ENCODE peak calls at places on chromosomes 7 and 10, in ten cellular contexts. M is NCI-H2171 treated with DMSO at 0.1 percent for 48 hours; R is posterior cingulate gyrus; T is stimulated activated CD8-positive, alpha-beta memory T cell treated with anti-CD3 and anti-CD28 coated beads, Interleukin-7, amount 100 ng/mL, for 1 hour; E is NCI-H82; P is brain microvascular endothelial cell; Q is GM12878; L is lung; X is non-pigmented ciliary epithelial cell; F is NCI-H1436. S is an unnamed sample.

GRCh38 chr7:21603972-21604749 is 61.3 kb downstream of the DNAH11 start:
- DNase-seq in M (no peak), R (no peak), T (no peak), E (no peak), P (no peak), Q (peak; percentile 7), L (no peak), X (no peak), F (no peak), S (no peak)

GRCh38 chr10:110460111-110460809 is 37.4 kb upstream of the DUSP5 start:
- DNase-seq in M (peak; percentile 51), R (no peak), T (no peak), E (no peak), P (peak; percentile 16), Q (no peak), L (no peak), X (no peak), F (no peak), S (no peak)

GRCh38 chr7:70455925-70456324 is 676.0 kb upstream of the GALNT17 start:
- DNase-seq in M (no peak), R (no peak), T (no peak), E (no peak), P (no peak), Q (no peak), L (no peak), X (no peak), F (no peak), S (no peak)

GRCh38 chr10:74745449-74745848 is 81.0 kb upstream of the KAT6B start:
- DNase-seq in M (no peak), R (no peak), T (no peak), E (no peak), P (no peak), Q (no peak), L (no peak), X (no peak), F (no peak), S (no peak)

GRCh38 chr10:86659161-86659691 is 4.9 kb downstream of the OPN4 start:
- DNase-seq in M (no peak), R (peak; percentile 7), T (no peak), E (no peak), P (no peak), Q (no peak), L (no peak), X (no peak), F (no peak), S (no peak)

GRCh38 chr7:87426160-87426559 is 49.3 kb downstream of the ABCB4 start:
- DNase-seq in M (no peak), R (no peak), T (no peak), E (no peak), P (no peak), Q (no peak), L (no peak), X (no peak), F (no peak), S (no peak)

GRCh38 chr10:107727762-107728317 is 563.3 kb upstream of the SORCS1 start:
- DNase-seq in M (no peak), R (no peak), T (no peak), E (no peak), P (no peak), Q (no peak), L (no peak), X (no peak), F (no peak), S (no peak)

GRCh38 chr10:51832652-51833383 is 133.4 kb upstream of the CSTF2T start:
- DNase-seq in M (no peak), R (no peak), T (no peak), E (no peak), P (peak; percentile 78), Q (peak; percentile 8), L (no peak), X (peak; percentile 76), F (no peak), S (no peak)

GRCh38 chr10:130464426-130464825 is 328.2 kb downstream of the GLRX3 start:
- DNase-seq in M (no peak), R (no peak), T (no peak), E (no peak), P (no peak), Q (no peak), L (no peak), X (no peak), F (no peak), S (no peak)

GRCh38 chr10:94630017-94630688 is 53.4 kb upstream of the CYP2C18 start:
- DNase-seq in M (peak; percentile 30), R (no peak), T (no peak), E (peak; percentile 66), P (no peak), Q (no peak), L (no peak), X (no peak), F (peak; percentile 19), S (no peak)

GRCh38 chr7:119482209-119482608 is 790.8 kb upstream of the KCND2 start:
- DNase-seq in M (peak; percentile 8), R (no peak), T (no peak), E (peak; percentile 78), P (peak; percentile 4), Q (peak; percentile 12), L (no peak), X (no peak), F (peak; percentile 45), S (no peak)

GRCh38 chr7:85564861-85565630 is 378.2 kb upstream of the SEMA3D start:
- DNase-seq in M (no peak), R (no peak), T (no peak), E (no peak), P (peak; percentile 11), Q (no peak), L (no peak), X (no peak), F (no peak), S (no peak)

GRCh38 chr10:88537337-88537736 is 45.8 kb downstream of the RNLS start:
- DNase-seq in M (no peak), R (no peak), T (no peak), E (no peak), P (no peak), Q (no peak), L (no peak), X (no peak), F (no peak), S (no peak)

GRCh38 chr7:55109384-55110167 is 90.8 kb downstream of the EGFR start:
- DNase-seq in M (no peak), R (no peak), T (no peak), E (no peak), P (no peak), Q (no peak), L (no peak), X (no peak), F (no peak), S (no peak)

GRCh38 chr10:101770331-101771215 is 5.3 kb downstream of the FGF8 start:
- DNase-seq in M (no peak), R (no peak), T (no peak), E (no peak), P (no peak), Q (no peak), L (no peak), X (no peak), F (no peak), S (no peak)

GRCh38 chr10:100736809-100737358 is 8.5 kb upstream of the PAX2 start:
- DNase-seq in M (no peak), R (no peak), T (no peak), E (no peak), P (no peak), Q (no peak), L (no peak), X (no peak), F (no peak), S (no peak)

GRCh38 chr10:126392469-126392868 is 4.2 kb upstream of the ADAM12 start:
- DNase-seq in M (peak; percentile 28), R (no peak), T (no peak), E (no peak), P (no peak), Q (no peak), L (no peak), X (no peak), F (no peak), S (no peak)

GRCh38 chr7:36072620-36073019 is 80.4 kb upstream of the EEPD1 start:
- DNase-seq in M (no peak), R (no peak), T (no peak), E (no peak), P (no peak), Q (no peak), L (no peak), X (no peak), F (no peak), S (no peak)

GRCh38 chr10:119006451-119007210 is 22.9 kb upstream of the NANOS1 start:
- DNase-seq in M (peak; percentile 78), R (no peak), T (no peak), E (peak; percentile 35), P (peak; percentile 99), Q (no peak), L (peak; percentile 62), X (peak; percentile 97), F (no peak), S (no peak)

GRCh38 chr10:102300289-102300843 is 55.0 kb downstream of the GBF1 start:
- DNase-seq in M (no peak), R (no peak), T (no peak), E (peak; percentile 13), P (peak; percentile 73), Q (no peak), L (no peak), X (peak; percentile 71), F (no peak), S (no peak)

GRCh38 chr7:73451780-73452398 is 18.3 kb downstream of the FZD9 start:
- DNase-seq in M (peak; percentile 56), R (no peak), T (no peak), E (peak; percentile 58), P (peak; percentile 50), Q (peak; percentile 9), L (no peak), X (no peak), F (peak; percentile 44), S (no peak)

GRCh38 chr10:96374985-96375830 is 16.4 kb upstream of the OPALIN start:
- DNase-seq in M (peak; percentile 76), R (peak; percentile 88), T (peak; percentile 34), E (peak; percentile 94), P (peak; percentile 84), Q (peak; percentile 45), L (peak; percentile 89), X (peak; percentile 57), F (peak; percentile 89), S (peak; percentile 18)

GRCh38 chr10:98195132-98195531 is 60.7 kb downstream of the R3HCC1L start:
- DNase-seq in M (no peak), R (no peak), T (no peak), E (no peak), P (no peak), Q (peak; percentile 3), L (no peak), X (no peak), F (no peak), S (no peak)

GRCh38 chr7:98284335-98285036 is 3.0 kb downstream of the BRI3 start:
- DNase-seq in M (no peak), R (no peak), T (no peak), E (no peak), P (peak; percentile 48), Q (no peak), L (peak; percentile 87), X (no peak), F (no peak), S (no peak)

GRCh38 chr10:124033887-124034218 is 59.5 kb downstream of the CHST15 start:
- DNase-seq in M (no peak), R (no peak), T (no peak), E (no peak), P (no peak), Q (no peak), L (no peak), X (no peak), F (no peak), S (no peak)

GRCh38 chr7:1961776-1962276 is 270.9 kb downstream of the MAD1L1 start:
- DNase-seq in M (no peak), R (no peak), T (peak; percentile 36), E (no peak), P (peak; percentile 98), Q (peak; percentile 64), L (no peak), X (peak; percentile 88), F (no peak), S (no peak)

GRCh38 chr10:101165736-101166135 is 34.6 kb downstream of the TLX1 start:
- DNase-seq in M (no peak), R (no peak), T (no peak), E (no peak), P (no peak), Q (no peak), L (no peak), X (no peak), F (no peak), S (no peak)

S was measured in NCI-H187 treated with DMSO at 0.1 percent for 48 hours.